ENCODE peak calls at places on chromosomes 7 and 10, in ten cellular contexts. P, A, U, V, D, H, B, E, C and F are unnamed samples.

GRCh38 chr10:82889703-82890102 is 1014.7 kb downstream of the NRG3 start:
- DNase-seq in D (no peak), B (no peak), E (no peak), H (no peak), U (no peak), V (no peak), C (no peak), P (no peak), A (peak; percentile 8), F (no peak)

GRCh38 chr10:72334832-72335393 is 19.8 kb downstream of the DNAJB12 start:
- DNase-seq in V (peak; percentile 93), C (no peak), D (peak; percentile 90), U (peak; percentile 57), P (no peak), B (peak; percentile 97), A (peak; percentile 69), H (no peak), E (peak; percentile 100), F (peak; percentile 92)

GRCh38 chr10:112202561-112203241 is 19.1 kb upstream of the GPAM start:
- DNase-seq in V (no peak), P (no peak), D (peak; percentile 23), U (no peak), E (no peak), C (peak; percentile 40), B (no peak), H (no peak), A (peak; percentile 51), F (no peak)

GRCh38 chr7:138370956-138371355 is 89.1 kb upstream of the TRIM24 start:
- DNase-seq in A (no peak), H (no peak), E (no peak), C (no peak), U (no peak), B (no peak), P (no peak), V (no peak), D (no peak), F (no peak)

GRCh38 chr7:151623766-151624165 is 104.1 kb upstream of the RHEB start:
- DNase-seq in A (no peak), E (peak; percentile 79), C (no peak), B (no peak), V (no peak), H (no peak), P (no peak), U (no peak), D (peak; percentile 46), F (no peak)

GRCh38 chr10:88687853-88688467 is 18.1 kb upstream of the LIPK start:
- DNase-seq in U (peak; percentile 18), D (peak; percentile 15), B (no peak), V (no peak), A (peak; percentile 43), P (no peak), C (peak; percentile 32), E (peak; percentile 36), H (no peak), F (no peak)

GRCh38 chr7:157482011-157482410 is 145.2 kb downstream of the DNAJB6 start:
- DNase-seq in E (no peak), U (no peak), H (no peak), C (no peak), P (no peak), V (no peak), D (no peak), A (no peak), B (no peak), F (no peak)

GRCh38 chr7:134075799-134076198 is 51.3 kb upstream of the LRGUK start:
- DNase-seq in P (no peak), H (no peak), B (no peak), E (no peak), U (no peak), D (no peak), V (no peak), A (no peak), C (no peak), F (no peak)

GRCh38 chr10:48199580-48200377 is 74.7 kb downstream of the FRMPD2 start:
- DNase-seq in C (no peak), U (no peak), H (no peak), P (no peak), A (no peak), E (peak; percentile 66), D (peak; percentile 46), B (no peak), V (no peak), F (no peak)